ENCODE peak calls at places on chromosomes 2 and 18, in six cellular contexts. N is endothelial cell of umbilical vein, P is HepG2, R is A549, H is K562, L is GM12878. G is an unnamed sample.

GRCh38 chr18:28718696-28719095 is 541.8 kb upstream of the CDH2 start:
- DNase-seq in N (no peak), R (no peak), H (no peak), P (no peak), L (no peak), G (no peak)

GRCh38 chr2:63054812-63055509 is 4.3 kb downstream of the OTX1 start:
- DNase-seq in N (no peak), R (no peak), L (no peak), P (no peak), H (no peak), G (no peak)

GRCh38 chr2:102059151-102059550 is 67.4 kb downstream of the IL1R2 start:
- DNase-seq in L (no peak), P (no peak), H (no peak), N (no peak), R (no peak), G (no peak)

GRCh38 chr2:111209045-111209514 is 88.4 kb downstream of the BCL2L11 start:
- DNase-seq in L (peak), N (no peak), H (no peak), P (no peak), R (no peak), G (peak)

GRCh38 chr18:61273533-61273932 is 59.7 kb upstream of the CDH20 start:
- DNase-seq in P (no peak), N (no peak), H (no peak), R (no peak), L (no peak), G (no peak)

GRCh38 chr2:101402637-101403036 is 15.3 kb upstream of the CREG2 start:
- DNase-seq in N (no peak), R (no peak), L (no peak), P (no peak), H (no peak), G (no peak)

GRCh38 chr2:237661799-237662328 is 34.5 kb downstream of the LRRFIP1 start:
- DNase-seq in R (no peak), N (no peak), L (no peak), H (no peak), P (no peak), G (no peak)

GRCh38 chr2:57549642-57550102 is 496.9 kb upstream of the VRK2 start:
- DNase-seq in N (no peak), H (no peak), L (peak), P (no peak), R (peak), G (peak)

GRCh38 chr2:225670111-225670974 is 270.8 kb downstream of the NYAP2 start:
- DNase-seq in R (peak), P (peak), N (peak), L (no peak), H (no peak), G (peak)

GRCh38 chr2:204255469-204255868 is 289.8 kb upstream of the PARD3B start:
- DNase-seq in N (no peak), H (no peak), R (no peak), L (no peak), P (no peak), G (no peak)

GRCh38 chr18:31508781-31509180 is 10.8 kb downstream of the DSG2 start:
- DNase-seq in N (no peak), P (no peak), H (no peak), L (no peak), R (no peak), G (no peak)

GRCh38 chr2:226423498-226423960 is 376.1 kb downstream of the IRS1 start:
- DNase-seq in H (no peak), P (no peak), N (no peak), L (no peak), R (no peak), G (peak)

GRCh38 chr2:57510704-57511103 is 535.9 kb upstream of the VRK2 start:
- DNase-seq in N (no peak), R (no peak), P (no peak), L (no peak), H (no peak), G (peak)

GRCh38 chr2:240593703-240594451 is 7.3 kb downstream of the CAPN10 start:
- DNase-seq in H (no peak), R (no peak), P (no peak), N (no peak), L (no peak), G (no peak)

GRCh38 chr2:96374211-96374951 is 38.8 kb downstream of the NCAPH start:
- DNase-seq in L (no peak), P (no peak), R (no peak), N (peak), H (no peak), G (no peak)

GRCh38 chr2:184154438-184154837 is 443.9 kb upstream of the ZNF804A start:
- DNase-seq in P (no peak), N (peak), H (no peak), R (no peak), L (no peak), G (peak)

GRCh38 chr18:57802166-57802868 is 798 bp downstream of the ATP8B1 start:
- DNase-seq in P (no peak), H (no peak), N (no peak), R (no peak), L (no peak), G (no peak)

GRCh38 chr2:240598311-240598911 is 11.9 kb downstream of the CAPN10 start:
- DNase-seq in H (no peak), P (no peak), N (no peak), L (no peak), R (no peak), G (no peak)

GRCh38 chr2:120919771-120920437 is 184.2 kb downstream of the GLI2 start:
- DNase-seq in N (no peak), P (no peak), R (no peak), L (no peak), H (no peak), G (no peak)

GRCh38 chr2:217360781-217361485 is 501.1 kb upstream of the TNP1 start:
- DNase-seq in R (no peak), L (no peak), H (peak), P (no peak), N (no peak), G (peak)

GRCh38 chr2:70930371-70931329 is 5.0 kb upstream of the ATP6V1B1 start:
- DNase-seq in R (no peak), H (no peak), N (no peak), L (no peak), P (no peak), G (peak)

GRCh38 chr18:40168026-40168425 is 1787.0 kb upstream of the PIK3C3 start:
- DNase-seq in N (no peak), H (no peak), R (no peak), L (no peak), P (no peak), G (no peak)

GRCh38 chr2:230170532-230170931 is 49.3 kb downstream of the SP110 start:
- DNase-seq in R (no peak), H (no peak), N (peak), L (no peak), P (no peak), G (peak)

GRCh38 chr18:79587298-79588125 is 92.1 kb upstream of the CTDP1 start:
- DNase-seq in H (no peak), P (no peak), L (no peak), R (no peak), N (no peak), G (no peak)

GRCh38 chr2:235868645-235869044 is 299.5 kb downstream of the GBX2 start:
- DNase-seq in R (no peak), P (no peak), L (no peak), N (no peak), H (no peak), G (no peak)

GRCh38 chr2:160752475-160753330 is 259.1 kb upstream of the RBMS1 start:
- DNase-seq in P (no peak), N (peak), H (no peak), L (no peak), R (peak), G (no peak)

GRCh38 chr2:37857485-37858196 is 67.4 kb upstream of the RMDN2 start:
- DNase-seq in P (no peak), R (no peak), H (no peak), L (no peak), N (no peak), G (no peak)

GRCh38 chr2:203782262-203782976 is 76.0 kb downstream of the CD28 start:
- DNase-seq in L (no peak), P (peak), H (peak), N (peak), R (peak), G (peak)

GRCh38 chr2:115491394-115491793 is 1049.0 kb downstream of the DPP10 start:
- DNase-seq in R (no peak), N (no peak), P (no peak), H (no peak), L (no peak), G (no peak)
- TF ChIP-seq MAX in R (no peak), N (no peak), P (no peak), H (no peak), L (no peak), G (no peak)

GRCh38 chr2:219684721-219685689 is 57.6 kb downstream of the SLC4A3 start:
- DNase-seq in P (peak), H (peak), N (no peak), R (no peak), L (peak), G (peak)
- TF ChIP-seq POLR2A in P (no peak), H (peak), N (no peak), R (no peak), L (no peak), G (peak)

GRCh38 chr2:75146221-75146902 is 53.0 kb downstream of the TACR1 start:
- DNase-seq in P (no peak), N (no peak), H (no peak), R (no peak), L (no peak), G (no peak)

GRCh38 chr2:75142081-75142480 is 57.2 kb downstream of the TACR1 start:
- DNase-seq in R (no peak), N (no peak), H (no peak), P (no peak), L (no peak), G (no peak)

DNA sequence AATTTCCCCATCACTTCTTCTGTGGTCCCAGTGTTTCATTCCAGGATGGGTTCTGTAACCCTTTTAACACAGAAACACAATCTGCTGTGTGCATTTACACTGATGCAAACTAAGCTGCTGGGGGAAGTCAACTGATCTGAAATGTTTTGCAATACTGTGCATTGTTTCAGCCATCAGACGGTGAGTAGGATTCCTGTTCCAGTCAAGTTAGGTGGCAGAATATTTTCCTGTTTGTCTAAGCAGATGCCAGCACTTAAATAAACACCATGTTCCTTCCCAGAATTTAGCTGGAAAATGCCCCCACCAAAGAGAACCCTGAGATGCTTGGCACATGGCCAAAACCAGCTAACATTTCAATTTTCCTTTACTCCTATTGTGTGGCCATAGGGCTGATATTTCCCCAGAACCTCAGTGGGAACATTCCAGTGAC is 52.4 kb downstream of the TACR1 start:
- DNase-seq in P (peak), R (no peak), L (no peak), H (no peak), N (peak), G (peak)
- TF ChIP-seq MYC in P (no peak), R (no peak), L (no peak), H (no peak), N (no peak), G (no peak)

GRCh38 chr2:109134741-109135571 is 6.0 kb downstream of the SH3RF3 start:
- DNase-seq in L (no peak), P (no peak), H (no peak), R (no peak), N (peak), G (no peak)
- TF ChIP-seq MAX in L (no peak), P (no peak), H (no peak), R (no peak), N (no peak), G (no peak)

GRCh38 chr2:187497858-187498463 is 49.9 kb upstream of the CALCRL start:
- DNase-seq in R (no peak), H (no peak), N (peak), P (no peak), L (no peak), G (peak)

GRCh38 chr2:187502467-187502866 is 51.8 kb downstream of the TFPI start:
- DNase-seq in R (no peak), L (no peak), H (no peak), P (no peak), N (no peak), G (no peak)

GRCh38 chr2:187500585-187501359 is 52.7 kb upstream of the CALCRL start:
- DNase-seq in R (peak), L (no peak), P (peak), N (peak), H (peak), G (peak)

GRCh38 chr2:187497140-187497539 is 49.1 kb upstream of the CALCRL start:
- DNase-seq in L (no peak), P (no peak), N (no peak), R (no peak), H (no peak), G (no peak)

GRCh38 chr2:187499941-187500532 is 52.0 kb upstream of the CALCRL start:
- DNase-seq in P (peak), R (peak), N (peak), L (no peak), H (peak), G (peak)
- TF ChIP-seq POLR2A in P (no peak), R (no peak), N (no peak), L (no peak), H (no peak), G (no peak)

GRCh38 chr2:222038086-222038802 is 260.6 kb downstream of the PAX3 start:
- DNase-seq in R (no peak), P (peak), H (no peak), N (no peak), L (no peak), G (peak)
- TF ChIP-seq MYC in R (no peak), P (no peak), H (no peak), N (no peak), L (no peak), G (no peak)